ENCODE peak calls at places on chromosomes 16 and 17, in nine cellular contexts. One of them, this sample, is unnamed.

GRCh38 chr16:26963109-26963508 is 103.6 kb upstream of the C16orf82 start:
- DNase-seq in mammary epithelial cell: no peak
- DNase-seq in GOT3: no peak
- DNase-seq in OCI-M1: peak; percentile 29
- DNase-seq in Caki2: no peak
- DNase-seq in adrenal gland: peak; percentile 57
- DNase-seq in natural killer cell: no peak
- DNase-seq in NCI-H1436: no peak
- DNase-seq in iris pigment epithelial cell: peak; percentile 34
- DNase-seq in this sample: no peak

GRCh38 chr16:57187508-57187854 is 1.4 kb downstream of the RSPRY1 start:
- DNase-seq in NCI-H1436: no peak
- DNase-seq in mammary epithelial cell: no peak
- DNase-seq in natural killer cell: no peak
- DNase-seq in adrenal gland: no peak
- DNase-seq in Caki2: no peak
- DNase-seq in OCI-M1: no peak
- DNase-seq in GOT3: no peak
- DNase-seq in iris pigment epithelial cell: no peak
- DNase-seq in this sample: no peak

GRCh38 chr16:10949424-10949970 is 5.1 kb downstream of the CLEC16A start:
- DNase-seq in NCI-H1436: no peak
- DNase-seq in adrenal gland: no peak
- DNase-seq in Caki2: no peak
- DNase-seq in GOT3: no peak
- DNase-seq in mammary epithelial cell: no peak
- DNase-seq in iris pigment epithelial cell: no peak
- DNase-seq in natural killer cell: no peak
- DNase-seq in OCI-M1: peak; percentile 34
- DNase-seq in this sample: no peak

GRCh38 chr16:75239463-75240122 is 11.8 kb downstream of the BCAR1 start:
- DNase-seq in iris pigment epithelial cell: no peak
- DNase-seq in mammary epithelial cell: no peak
- DNase-seq in OCI-M1: no peak
- DNase-seq in GOT3: no peak
- DNase-seq in NCI-H1436: no peak
- DNase-seq in adrenal gland: no peak
- DNase-seq in natural killer cell: no peak
- DNase-seq in Caki2: no peak
- DNase-seq in this sample: no peak

GRCh38 chr17:27259356-27259755 is 34.6 kb upstream of the WSB1 start:
- DNase-seq in OCI-M1: no peak
- DNase-seq in adrenal gland: no peak
- DNase-seq in NCI-H1436: no peak
- DNase-seq in natural killer cell: no peak
- DNase-seq in Caki2: no peak
- DNase-seq in mammary epithelial cell: no peak
- DNase-seq in iris pigment epithelial cell: no peak
- DNase-seq in GOT3: no peak
- DNase-seq in this sample: no peak

GRCh38 chr16:52731219-52731875 is 184.4 kb upstream of the TOX3 start:
- DNase-seq in OCI-M1: no peak
- DNase-seq in Caki2: no peak
- DNase-seq in natural killer cell: no peak
- DNase-seq in NCI-H1436: no peak
- DNase-seq in GOT3: no peak
- DNase-seq in mammary epithelial cell: no peak
- DNase-seq in adrenal gland: no peak
- DNase-seq in iris pigment epithelial cell: no peak
- DNase-seq in this sample: no peak

GRCh38 chr16:30903596-30903995 is 7.2 kb downstream of the CTF1 start:
- DNase-seq in Caki2: no peak
- DNase-seq in iris pigment epithelial cell: no peak
- DNase-seq in natural killer cell: no peak
- DNase-seq in adrenal gland: peak; percentile 61
- DNase-seq in NCI-H1436: no peak
- DNase-seq in GOT3: no peak
- DNase-seq in mammary epithelial cell: no peak
- DNase-seq in OCI-M1: peak; percentile 54
- DNase-seq in this sample: no peak

GRCh38 chr16:4976611-4977145 is 18.5 kb downstream of the SEC14L5 start:
- DNase-seq in NCI-H1436: no peak
- DNase-seq in mammary epithelial cell: no peak
- DNase-seq in adrenal gland: peak; percentile 65
- DNase-seq in GOT3: no peak
- DNase-seq in natural killer cell: no peak
- DNase-seq in OCI-M1: no peak
- DNase-seq in iris pigment epithelial cell: no peak
- DNase-seq in Caki2: no peak
- DNase-seq in this sample: no peak

This sample was measured in NCI-H2227 treated with DMSO at 0.1 percent for 48 hours.